ENCODE peak calls at places on chromosomes 3 and 15, in ten cellular contexts. One of them, this sample, is unnamed.

GRCh38 chr15:80275946-80276345 is 23.9 kb upstream of the CTXND1 start:
- DNase-seq in A549: peak
- DNase-seq in hepatocyte: peak
- DNase-seq in GM23338: no peak
- DNase-seq in H1: no peak
- DNase-seq in neuronal stem cell: no peak
- DNase-seq in HCT116: no peak
- DNase-seq in fibroblast of lung: peak
- DNase-seq in neural progenitor cell: no peak
- DNase-seq in PC-9: no peak
- DNase-seq in this sample: no peak

GRCh38 chr3:87997298-87997697 is 61.5 kb downstream of the CGGBP1 start:
- DNase-seq in hepatocyte: no peak
- DNase-seq in GM23338: no peak
- DNase-seq in A549: no peak
- DNase-seq in neuronal stem cell: no peak
- DNase-seq in HCT116: no peak
- DNase-seq in H1: no peak
- DNase-seq in neural progenitor cell: no peak
- DNase-seq in fibroblast of lung: no peak
- DNase-seq in PC-9: no peak
- DNase-seq in this sample: no peak

GRCh38 chr15:96232335-96232734 is 98.2 kb upstream of the NR2F2 start:
- DNase-seq in neural progenitor cell: no peak
- DNase-seq in H1: no peak
- DNase-seq in hepatocyte: no peak
- DNase-seq in HCT116: no peak
- DNase-seq in GM23338: no peak
- DNase-seq in neuronal stem cell: no peak
- DNase-seq in A549: no peak
- DNase-seq in PC-9: no peak
- DNase-seq in fibroblast of lung: no peak
- DNase-seq in this sample: no peak

GRCh38 chr15:24848050-24848449 is 106.7 kb upstream of the SNRPN start:
- DNase-seq in A549: peak
- DNase-seq in H1: no peak
- DNase-seq in neuronal stem cell: no peak
- DNase-seq in HCT116: no peak
- DNase-seq in PC-9: no peak
- DNase-seq in hepatocyte: peak
- DNase-seq in neural progenitor cell: peak
- DNase-seq in GM23338: peak
- DNase-seq in fibroblast of lung: peak
- DNase-seq in this sample: peak

GRCh38 chr3:23624305-23624704 is 181.4 kb upstream of the UBE2E1 start:
- DNase-seq in H1: no peak
- DNase-seq in HCT116: no peak
- DNase-seq in A549: no peak
- DNase-seq in hepatocyte: no peak
- DNase-seq in GM23338: no peak
- DNase-seq in neuronal stem cell: no peak
- DNase-seq in PC-9: no peak
- DNase-seq in neural progenitor cell: no peak
- DNase-seq in fibroblast of lung: no peak
- DNase-seq in this sample: no peak

GRCh38 chr3:138939563-138940241 is 7.2 kb downstream of the FOXL2 start:
- DNase-seq in fibroblast of lung: no peak
- DNase-seq in HCT116: no peak
- DNase-seq in hepatocyte: no peak
- DNase-seq in GM23338: peak
- DNase-seq in PC-9: no peak
- DNase-seq in A549: no peak
- DNase-seq in neural progenitor cell: peak
- DNase-seq in H1: no peak
- DNase-seq in neuronal stem cell: no peak
- DNase-seq in this sample: peak

GRCh38 chr3:36911990-36912804 is 32.7 kb downstream of the TRANK1 start:
- DNase-seq in neural progenitor cell: no peak
- DNase-seq in HCT116: no peak
- DNase-seq in neuronal stem cell: no peak
- DNase-seq in H1: no peak
- DNase-seq in A549: peak
- DNase-seq in GM23338: no peak
- DNase-seq in fibroblast of lung: peak
- DNase-seq in PC-9: no peak
- DNase-seq in hepatocyte: peak
- DNase-seq in this sample: peak

GRCh38 chr15:64842099-64842940 is 605 bp downstream of the PLEKHO2 start:
- DNase-seq in A549: peak
- DNase-seq in PC-9: no peak
- DNase-seq in hepatocyte: no peak
- DNase-seq in HCT116: no peak
- DNase-seq in GM23338: peak
- DNase-seq in fibroblast of lung: no peak
- DNase-seq in neuronal stem cell: no peak
- DNase-seq in H1: no peak
- DNase-seq in neural progenitor cell: peak
- DNase-seq in this sample: peak

GRCh38 chr3:184260571-184261269 is 633 bp downstream of the CAMK2N2 start:
- DNase-seq in neural progenitor cell: peak
- DNase-seq in hepatocyte: no peak
- DNase-seq in PC-9: no peak
- DNase-seq in neuronal stem cell: peak
- DNase-seq in HCT116: no peak
- DNase-seq in GM23338: peak
- DNase-seq in H1: no peak
- DNase-seq in fibroblast of lung: no peak
- DNase-seq in A549: no peak
- DNase-seq in this sample: peak

GRCh38 chr3:184262166-184262926 is 993 bp upstream of the CAMK2N2 start:
- DNase-seq in HCT116: no peak
- DNase-seq in neural progenitor cell: peak
- DNase-seq in hepatocyte: peak
- DNase-seq in fibroblast of lung: no peak
- DNase-seq in neuronal stem cell: no peak
- DNase-seq in GM23338: peak
- DNase-seq in H1: no peak
- DNase-seq in PC-9: no peak
- DNase-seq in A549: no peak
- DNase-seq in this sample: peak

GRCh38 chr3:184259878-184260570 is 1.3 kb downstream of the CAMK2N2 start:
- DNase-seq in A549: peak
- DNase-seq in HCT116: no peak
- DNase-seq in PC-9: peak
- DNase-seq in fibroblast of lung: peak
- DNase-seq in hepatocyte: peak
- DNase-seq in neural progenitor cell: peak
- DNase-seq in neuronal stem cell: peak
- DNase-seq in GM23338: peak
- DNase-seq in H1: no peak
- DNase-seq in this sample: peak

GRCh38 chr3:184261270-184262165 is at the start of gene CAMK2N2:
- DNase-seq in H1: no peak
- DNase-seq in fibroblast of lung: peak
- DNase-seq in A549: peak
- DNase-seq in HCT116: no peak
- DNase-seq in hepatocyte: peak
- DNase-seq in PC-9: peak
- DNase-seq in neural progenitor cell: peak
- DNase-seq in neuronal stem cell: peak
- DNase-seq in GM23338: peak
- DNase-seq in this sample: peak

GRCh38 chr3:184262927-184263179 is 1.5 kb upstream of the CAMK2N2 start:
- DNase-seq in neuronal stem cell: no peak
- DNase-seq in hepatocyte: no peak
- DNase-seq in GM23338: no peak
- DNase-seq in fibroblast of lung: no peak
- DNase-seq in A549: no peak
- DNase-seq in PC-9: no peak
- DNase-seq in H1: no peak
- DNase-seq in HCT116: no peak
- DNase-seq in neural progenitor cell: no peak
- DNase-seq in this sample: peak
- H3K4me2 ChIP-seq in neuronal stem cell: peak
- H3K4me2 ChIP-seq in hepatocyte: peak
- H3K4me2 ChIP-seq in GM23338: peak
- H3K4me2 ChIP-seq in fibroblast of lung: peak
- H3K4me2 ChIP-seq in A549: no peak
- H3K4me2 ChIP-seq in PC-9: peak
- H3K4me2 ChIP-seq in H1: peak
- H3K4me2 ChIP-seq in HCT116: no peak
- H3K4me2 ChIP-seq in neural progenitor cell: peak
- H3K4me2 ChIP-seq in this sample: no peak

DNA sequence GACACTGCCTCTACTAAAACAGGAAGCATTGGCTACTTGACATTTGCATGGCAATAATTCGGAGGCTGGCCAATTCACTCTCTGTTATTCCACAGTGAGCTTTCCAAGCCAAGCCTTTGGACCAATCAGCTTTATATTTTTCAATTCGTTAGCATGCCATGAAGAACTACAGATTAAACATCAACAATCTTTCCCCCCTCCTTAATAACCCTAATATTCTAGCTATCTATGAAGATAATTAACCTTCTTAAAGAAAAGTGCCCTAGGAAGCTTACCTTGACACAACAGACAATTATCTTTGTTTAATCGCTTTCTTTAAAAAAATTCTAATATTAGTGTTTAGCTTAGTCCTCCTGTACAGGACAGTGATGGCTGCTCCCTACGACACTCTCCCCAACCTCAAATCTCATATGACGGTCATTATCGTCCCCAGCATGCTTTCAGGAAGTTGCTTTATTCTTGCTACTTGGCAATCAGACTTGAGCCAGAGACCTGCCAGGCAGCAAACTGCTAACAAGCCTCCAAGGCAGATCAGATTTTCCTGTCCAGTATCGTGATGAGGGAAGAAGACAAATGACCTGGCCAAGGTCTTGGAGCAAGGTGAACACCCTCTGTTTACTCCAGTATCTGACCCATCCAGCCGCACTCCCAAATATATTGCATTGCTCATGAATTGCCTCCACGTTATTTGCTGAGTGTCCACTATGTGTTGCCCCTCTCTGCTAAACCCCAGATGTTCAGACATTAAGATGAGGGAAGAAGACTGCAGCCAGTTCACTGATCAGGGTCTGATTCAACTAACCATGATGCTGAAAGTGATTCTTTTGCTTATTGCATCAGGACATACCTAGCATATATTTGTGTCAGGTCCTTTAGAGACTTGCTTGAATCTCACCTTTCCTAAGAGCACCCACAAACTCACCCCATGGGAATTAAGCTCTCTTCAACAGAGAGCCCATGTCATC is 68.1 kb upstream of the LPP start:
- DNase-seq in neural progenitor cell: no peak
- DNase-seq in GM23338: no peak
- DNase-seq in fibroblast of lung: no peak
- DNase-seq in A549: no peak
- DNase-seq in HCT116: no peak
- DNase-seq in hepatocyte: no peak
- DNase-seq in H1: no peak
- DNase-seq in neuronal stem cell: no peak
- DNase-seq in PC-9: no peak
- DNase-seq in this sample: no peak
- H3K4me2 ChIP-seq in neural progenitor cell: no peak
- H3K4me2 ChIP-seq in GM23338: no peak
- H3K4me2 ChIP-seq in fibroblast of lung: no peak
- H3K4me2 ChIP-seq in A549: no peak
- H3K4me2 ChIP-seq in HCT116: no peak
- H3K4me2 ChIP-seq in hepatocyte: no peak
- H3K4me2 ChIP-seq in H1: no peak
- H3K4me2 ChIP-seq in neuronal stem cell: no peak
- H3K4me2 ChIP-seq in PC-9: no peak
- H3K4me2 ChIP-seq in this sample: no peak

GRCh38 chr15:70437089-70437488 is 326.3 kb downstream of the UACA start:
- DNase-seq in HCT116: no peak
- DNase-seq in PC-9: no peak
- DNase-seq in GM23338: no peak
- DNase-seq in neuronal stem cell: no peak
- DNase-seq in neural progenitor cell: no peak
- DNase-seq in A549: no peak
- DNase-seq in hepatocyte: peak
- DNase-seq in H1: no peak
- DNase-seq in fibroblast of lung: no peak
- DNase-seq in this sample: no peak

GRCh38 chr15:70436428-70436827 is 326.9 kb downstream of the UACA start:
- DNase-seq in fibroblast of lung: no peak
- DNase-seq in H1: no peak
- DNase-seq in HCT116: no peak
- DNase-seq in hepatocyte: no peak
- DNase-seq in neural progenitor cell: no peak
- DNase-seq in GM23338: no peak
- DNase-seq in A549: no peak
- DNase-seq in PC-9: no peak
- DNase-seq in neuronal stem cell: no peak
- DNase-seq in this sample: no peak

GRCh38 chr15:70437882-70438331 is 325.5 kb downstream of the UACA start:
- DNase-seq in GM23338: no peak
- DNase-seq in H1: no peak
- DNase-seq in hepatocyte: no peak
- DNase-seq in neural progenitor cell: peak
- DNase-seq in neuronal stem cell: no peak
- DNase-seq in HCT116: no peak
- DNase-seq in A549: no peak
- DNase-seq in fibroblast of lung: no peak
- DNase-seq in PC-9: peak
- DNase-seq in this sample: no peak

GRCh38 chr15:70435369-70435768 is 328.0 kb downstream of the UACA start:
- DNase-seq in PC-9: peak
- DNase-seq in HCT116: no peak
- DNase-seq in GM23338: no peak
- DNase-seq in H1: no peak
- DNase-seq in A549: no peak
- DNase-seq in hepatocyte: no peak
- DNase-seq in neural progenitor cell: no peak
- DNase-seq in neuronal stem cell: no peak
- DNase-seq in fibroblast of lung: no peak
- DNase-seq in this sample: no peak

DNA sequence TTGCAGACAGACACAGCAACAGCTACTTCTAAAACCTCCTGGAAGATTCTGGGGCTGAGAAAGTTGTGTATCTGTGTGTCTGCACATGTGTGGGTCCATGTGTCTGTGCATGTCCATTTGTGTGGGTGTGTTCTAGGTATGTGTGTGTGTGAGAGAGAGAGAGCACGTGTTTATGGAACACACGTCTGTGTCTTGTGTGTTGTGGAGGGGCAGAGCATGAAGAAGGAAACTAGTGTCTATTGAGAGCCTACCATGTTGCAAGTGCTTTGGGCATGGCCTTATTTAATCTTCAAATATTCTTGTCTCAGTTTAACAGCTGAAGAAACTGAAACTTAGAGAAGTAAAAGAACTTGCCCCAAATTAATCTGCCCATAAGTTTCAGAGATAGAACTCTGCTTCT is 327.5 kb downstream of the UACA start:
- DNase-seq in hepatocyte: no peak
- DNase-seq in GM23338: no peak
- DNase-seq in A549: no peak
- DNase-seq in PC-9: no peak
- DNase-seq in neuronal stem cell: no peak
- DNase-seq in HCT116: no peak
- DNase-seq in neural progenitor cell: no peak
- DNase-seq in fibroblast of lung: no peak
- DNase-seq in H1: no peak
- DNase-seq in this sample: no peak
- H3K4me2 ChIP-seq in hepatocyte: no peak
- H3K4me2 ChIP-seq in GM23338: no peak
- H3K4me2 ChIP-seq in A549: no peak
- H3K4me2 ChIP-seq in PC-9: peak
- H3K4me2 ChIP-seq in neuronal stem cell: no peak
- H3K4me2 ChIP-seq in HCT116: no peak
- H3K4me2 ChIP-seq in neural progenitor cell: no peak
- H3K4me2 ChIP-seq in fibroblast of lung: no peak
- H3K4me2 ChIP-seq in H1: no peak
- H3K4me2 ChIP-seq in this sample: no peak

GRCh38 chr3:46705022-46705530 is 3.9 kb downstream of the TMIE start:
- DNase-seq in hepatocyte: peak
- DNase-seq in neuronal stem cell: peak
- DNase-seq in neural progenitor cell: peak
- DNase-seq in GM23338: peak
- DNase-seq in PC-9: peak
- DNase-seq in fibroblast of lung: peak
- DNase-seq in A549: peak
- DNase-seq in HCT116: no peak
- DNase-seq in H1: no peak
- DNase-seq in this sample: peak
- H3K4me2 ChIP-seq in hepatocyte: no peak
- H3K4me2 ChIP-seq in neuronal stem cell: no peak
- H3K4me2 ChIP-seq in neural progenitor cell: no peak
- H3K4me2 ChIP-seq in GM23338: no peak
- H3K4me2 ChIP-seq in PC-9: no peak
- H3K4me2 ChIP-seq in fibroblast of lung: no peak
- H3K4me2 ChIP-seq in A549: no peak
- H3K4me2 ChIP-seq in HCT116: no peak
- H3K4me2 ChIP-seq in H1: no peak
- H3K4me2 ChIP-seq in this sample: no peak

This sample was measured in osteoblast.